ENCODE peak calls at places on chromosome 6, in nine cellular contexts. W is T-helper 17 cell; F is ureter; S is activated CD4-positive, alpha-beta T cell treated with anti-CD3 and anti-CD28 coated beads, Interleukin-2, amount 50 U/mL, for 1 hour; L is upper lobe of right lung; X is activated gamma-delta T cell treated with Interleukin-2 at 50 U/mL for 16 hours; C is SJSA1; P is CD8-positive, alpha-beta T cell; G is HT1080. N is an unnamed sample.

GRCh38 chr6:165091121-165091785 is 218.2 kb downstream of the C6orf118 start:
- DNase-seq in W (no peak), F (no peak), S (no peak), L (no peak), X (no peak), C (peak), P (no peak), G (peak), N (no peak)

GRCh38 chr6:121608270-121608669 is 172.8 kb downstream of the GJA1 start:
- DNase-seq in W (no peak), F (no peak), S (no peak), L (no peak), X (no peak), C (no peak), P (no peak), G (no peak), N (no peak)

GRCh38 chr6:159874475-159874874 is 16.3 kb upstream of the MAS1 start:
- DNase-seq in W (no peak), F (no peak), S (no peak), L (no peak), X (no peak), C (no peak), P (no peak), G (no peak), N (no peak)

GRCh38 chr6:131657630-131658111 is 20.6 kb downstream of the ENPP3 start:
- DNase-seq in W (no peak), F (no peak), S (no peak), L (no peak), X (no peak), C (no peak), P (no peak), G (peak), N (no peak)

GRCh38 chr6:16238057-16238657 is at the start of gene GMPR:
- DNase-seq in W (peak), F (peak), S (peak), L (peak), X (peak), C (peak), P (peak), G (peak), N (peak)

GRCh38 chr6:18388942-18389341 is 1.8 kb downstream of the RNF144B start:
- DNase-seq in W (no peak), F (no peak), S (no peak), L (no peak), X (no peak), C (peak), P (no peak), G (peak), N (no peak)

GRCh38 chr6:164554700-164555479 is 754.5 kb downstream of the C6orf118 start:
- DNase-seq in W (no peak), F (no peak), S (no peak), L (no peak), X (no peak), C (no peak), P (no peak), G (peak), N (no peak)

GRCh38 chr6:152170702-152171667 is 363.5 kb downstream of the ESR1 start:
- DNase-seq in W (peak), F (no peak), S (peak), L (no peak), X (peak), C (peak), P (peak), G (peak), N (no peak)

GRCh38 chr6:53673138-53673801 is 7.7 kb upstream of the KLHL31 start:
- DNase-seq in W (no peak), F (no peak), S (no peak), L (no peak), X (no peak), C (peak), P (no peak), G (peak), N (no peak)

GRCh38 chr6:46947497-46947896 is 25.8 kb upstream of the ADGRF5 start:
- DNase-seq in W (no peak), F (no peak), S (no peak), L (no peak), X (no peak), C (no peak), P (no peak), G (no peak), N (no peak)